ENCODE peak calls at places on chromosomes 2 and 18, in four cellular contexts. One of them, this sample, is unnamed.

GRCh38 chr18:43935051-43935412 is 657.7 kb upstream of the SYT4 start:
- DNase-seq in lower lobe of right lung: no peak
- DNase-seq in endodermal cell: no peak
- DNase-seq in AG09309: peak
- DNase-seq in this sample: no peak

GRCh38 chr2:139293992-139294548 is 513.9 kb upstream of the NXPH2 start:
- DNase-seq in endodermal cell: no peak
- DNase-seq in lower lobe of right lung: no peak
- DNase-seq in AG09309: no peak
- DNase-seq in this sample: no peak

GRCh38 chr18:63307555-63308200 is 11.9 kb downstream of the BCL2 start:
- DNase-seq in AG09309: no peak
- DNase-seq in endodermal cell: no peak
- DNase-seq in lower lobe of right lung: no peak
- DNase-seq in this sample: no peak

GRCh38 chr2:36554531-36554930 is 43.4 kb downstream of the FEZ2 start:
- DNase-seq in lower lobe of right lung: no peak
- DNase-seq in endodermal cell: no peak
- DNase-seq in AG09309: no peak
- DNase-seq in this sample: no peak

GRCh38 chr2:190526105-190526708 is 8.3 kb downstream of the NEMP2 start:
- DNase-seq in lower lobe of right lung: no peak
- DNase-seq in endodermal cell: no peak
- DNase-seq in AG09309: no peak
- DNase-seq in this sample: no peak

GRCh38 chr2:238225911-238226697 is 13.7 kb downstream of the HES6 start:
- DNase-seq in AG09309: no peak
- DNase-seq in endodermal cell: no peak
- DNase-seq in lower lobe of right lung: no peak
- DNase-seq in this sample: no peak

GRCh38 chr18:76451475-76452331 is 43.3 kb downstream of the ZNF516 start:
- DNase-seq in lower lobe of right lung: peak
- DNase-seq in AG09309: no peak
- DNase-seq in endodermal cell: peak
- DNase-seq in this sample: peak

GRCh38 chr2:16249269-16250055 is 309.1 kb downstream of the MYCN start:
- DNase-seq in AG09309: no peak
- DNase-seq in endodermal cell: peak
- DNase-seq in lower lobe of right lung: no peak
- DNase-seq in this sample: no peak

GRCh38 chr2:1055014-1055595 is 104.5 kb downstream of the SNTG2 start:
- DNase-seq in lower lobe of right lung: no peak
- DNase-seq in endodermal cell: peak
- DNase-seq in AG09309: peak
- DNase-seq in this sample: no peak

GRCh38 chr2:26430826-26431225 is 29.1 kb downstream of the DRC1 start:
- DNase-seq in endodermal cell: no peak
- DNase-seq in AG09309: peak
- DNase-seq in lower lobe of right lung: no peak
- DNase-seq in this sample: no peak

GRCh38 chr2:178233428-178233827 is 39.1 kb downstream of the OSBPL6 start:
- DNase-seq in endodermal cell: no peak
- DNase-seq in lower lobe of right lung: no peak
- DNase-seq in AG09309: no peak
- DNase-seq in this sample: no peak

GRCh38 chr18:51437280-51438271 is 240.1 kb upstream of the MEX3C start:
- DNase-seq in AG09309: no peak
- DNase-seq in lower lobe of right lung: no peak
- DNase-seq in endodermal cell: no peak
- DNase-seq in this sample: no peak

GRCh38 chr2:193549661-193550060 is 1354.9 kb upstream of the TMEFF2 start:
- DNase-seq in endodermal cell: no peak
- DNase-seq in lower lobe of right lung: no peak
- DNase-seq in AG09309: no peak
- DNase-seq in this sample: no peak

GRCh38 chr2:15275341-15275740 is 285.8 kb downstream of the NBAS start:
- DNase-seq in endodermal cell: no peak
- DNase-seq in lower lobe of right lung: no peak
- DNase-seq in AG09309: no peak
- DNase-seq in this sample: no peak

GRCh38 chr18:6997802-6998201 is 119.8 kb downstream of the LAMA1 start:
- DNase-seq in lower lobe of right lung: no peak
- DNase-seq in endodermal cell: no peak
- DNase-seq in AG09309: no peak
- DNase-seq in this sample: no peak

GRCh38 chr2:85111819-85112281 is 21.3 kb upstream of the TCF7L1 start:
- DNase-seq in lower lobe of right lung: no peak
- DNase-seq in endodermal cell: no peak
- DNase-seq in AG09309: no peak
- DNase-seq in this sample: no peak

GRCh38 chr2:73134471-73134870 is 21.7 kb upstream of the RAB11FIP5 start:
- DNase-seq in lower lobe of right lung: no peak
- DNase-seq in AG09309: no peak
- DNase-seq in endodermal cell: no peak
- DNase-seq in this sample: no peak

DNA sequence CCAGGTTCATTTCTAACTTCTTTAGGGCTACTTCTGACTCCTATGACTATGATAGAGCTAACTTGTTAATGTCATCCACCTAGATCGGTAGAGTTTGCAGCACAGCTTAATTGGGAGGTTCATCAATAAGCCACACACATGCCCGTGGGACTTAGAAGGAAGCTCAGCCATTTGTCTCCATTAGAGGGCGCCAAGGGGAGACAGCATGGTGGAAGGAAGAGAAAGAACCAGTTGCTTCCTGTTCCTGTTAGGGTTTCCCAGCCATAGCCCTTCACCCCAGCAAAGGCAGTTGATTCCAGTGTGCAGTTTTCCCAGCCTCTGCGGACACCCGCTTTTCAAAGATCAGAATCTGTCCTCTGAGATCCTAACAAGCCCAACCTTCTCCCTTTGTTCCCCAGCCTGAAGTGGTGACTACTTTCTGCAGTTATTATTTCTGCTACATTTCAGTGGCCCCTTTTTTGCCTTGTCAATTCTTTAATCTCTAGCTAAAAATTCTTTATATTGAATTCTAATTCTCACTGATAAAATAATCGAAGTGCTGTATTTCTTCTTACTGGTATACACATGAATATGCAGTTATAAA is 30.3 kb downstream of the MAIP1 start:
- DNase-seq in lower lobe of right lung: peak
- DNase-seq in endodermal cell: peak
- DNase-seq in AG09309: no peak
- DNase-seq in this sample: peak
- TF ChIP-seq CTCF in lower lobe of right lung: peak
- TF ChIP-seq CTCF in endodermal cell: peak
- TF ChIP-seq CTCF in AG09309: peak
- TF ChIP-seq CTCF in this sample: peak

GRCh38 chr2:155708052-155708451 is 624.5 kb downstream of the NR4A2 start:
- DNase-seq in AG09309: no peak
- DNase-seq in lower lobe of right lung: no peak
- DNase-seq in endodermal cell: no peak
- DNase-seq in this sample: no peak
- TF ChIP-seq CTCF in AG09309: no peak
- TF ChIP-seq CTCF in lower lobe of right lung: no peak
- TF ChIP-seq CTCF in endodermal cell: peak
- TF ChIP-seq CTCF in this sample: no peak

GRCh38 chr2:46878240-46878877 is 37.2 kb downstream of the MCFD2 start:
- DNase-seq in AG09309: no peak
- DNase-seq in lower lobe of right lung: no peak
- DNase-seq in endodermal cell: no peak
- DNase-seq in this sample: no peak
- TF ChIP-seq CTCF in AG09309: no peak
- TF ChIP-seq CTCF in lower lobe of right lung: no peak
- TF ChIP-seq CTCF in endodermal cell: no peak
- TF ChIP-seq CTCF in this sample: no peak

GRCh38 chr18:23618862-23619387 is 32.6 kb upstream of the NPC1 start:
- DNase-seq in endodermal cell: peak
- DNase-seq in AG09309: no peak
- DNase-seq in lower lobe of right lung: peak
- DNase-seq in this sample: peak
- TF ChIP-seq CTCF in endodermal cell: peak
- TF ChIP-seq CTCF in AG09309: no peak
- TF ChIP-seq CTCF in lower lobe of right lung: no peak
- TF ChIP-seq CTCF in this sample: no peak

GRCh38 chr2:196468394-196468793 is 171.1 kb upstream of the CCDC150 start:
- DNase-seq in AG09309: no peak
- DNase-seq in lower lobe of right lung: no peak
- DNase-seq in endodermal cell: no peak
- DNase-seq in this sample: no peak
- TF ChIP-seq CTCF in AG09309: no peak
- TF ChIP-seq CTCF in lower lobe of right lung: no peak
- TF ChIP-seq CTCF in endodermal cell: peak
- TF ChIP-seq CTCF in this sample: peak